ENCODE peak calls at places on chromosomes 6 and 20, in eight cellular contexts. One of them, this sample, is unnamed.

GRCh38 chr6:47308674-47309325 is 905 bp downstream of the TNFRSF21 start:
- DNase-seq in mucosa of gallbladder: peak; percentile 16
- DNase-seq in T-helper 1 cell: no peak
- DNase-seq in AG09309: no peak
- DNase-seq in amniotic stem cell: no peak
- DNase-seq in activated naive CD4-positive, alpha-beta T cell treated with anti-CD3 and anti-CD28 coated beads, Interleukin-2, amount 50 U/mL, for 72 hours: no peak
- DNase-seq in lower leg skin: peak; percentile 85
- DNase-seq in AG10803: peak; percentile 18
- DNase-seq in this sample: peak; percentile 67

GRCh38 chr20:32510601-32511357 is 74.4 kb downstream of the NOL4L start:
- DNase-seq in amniotic stem cell: no peak
- DNase-seq in AG09309: no peak
- DNase-seq in activated naive CD4-positive, alpha-beta T cell treated with anti-CD3 and anti-CD28 coated beads, Interleukin-2, amount 50 U/mL, for 72 hours: peak; percentile 57
- DNase-seq in lower leg skin: no peak
- DNase-seq in T-helper 1 cell: no peak
- DNase-seq in mucosa of gallbladder: no peak
- DNase-seq in AG10803: no peak
- DNase-seq in this sample: no peak

GRCh38 chr20:10553326-10553984 is 118.3 kb downstream of the SLX4IP start:
- DNase-seq in mucosa of gallbladder: peak; percentile 58
- DNase-seq in lower leg skin: peak; percentile 92
- DNase-seq in activated naive CD4-positive, alpha-beta T cell treated with anti-CD3 and anti-CD28 coated beads, Interleukin-2, amount 50 U/mL, for 72 hours: no peak
- DNase-seq in amniotic stem cell: peak; percentile 50
- DNase-seq in T-helper 1 cell: no peak
- DNase-seq in AG10803: peak; percentile 76
- DNase-seq in AG09309: no peak
- DNase-seq in this sample: peak; percentile 55

GRCh38 chr20:35699914-35700624 is 864 bp downstream of the ROMO1 start:
- DNase-seq in lower leg skin: no peak
- DNase-seq in mucosa of gallbladder: no peak
- DNase-seq in activated naive CD4-positive, alpha-beta T cell treated with anti-CD3 and anti-CD28 coated beads, Interleukin-2, amount 50 U/mL, for 72 hours: no peak
- DNase-seq in AG09309: no peak
- DNase-seq in AG10803: no peak
- DNase-seq in amniotic stem cell: no peak
- DNase-seq in T-helper 1 cell: no peak
- DNase-seq in this sample: peak; percentile 13

GRCh38 chr6:40400738-40401137 is 186.4 kb downstream of the LRFN2 start:
- DNase-seq in lower leg skin: no peak
- DNase-seq in AG10803: no peak
- DNase-seq in AG09309: no peak
- DNase-seq in activated naive CD4-positive, alpha-beta T cell treated with anti-CD3 and anti-CD28 coated beads, Interleukin-2, amount 50 U/mL, for 72 hours: no peak
- DNase-seq in amniotic stem cell: no peak
- DNase-seq in mucosa of gallbladder: no peak
- DNase-seq in T-helper 1 cell: no peak
- DNase-seq in this sample: no peak

GRCh38 chr6:163723759-163724158 is 309.2 kb downstream of the QKI start:
- DNase-seq in amniotic stem cell: no peak
- DNase-seq in AG09309: no peak
- DNase-seq in activated naive CD4-positive, alpha-beta T cell treated with anti-CD3 and anti-CD28 coated beads, Interleukin-2, amount 50 U/mL, for 72 hours: no peak
- DNase-seq in mucosa of gallbladder: no peak
- DNase-seq in lower leg skin: peak; percentile 57
- DNase-seq in AG10803: no peak
- DNase-seq in T-helper 1 cell: no peak
- DNase-seq in this sample: peak; percentile 73

GRCh38 chr6:1885576-1886003 is 275.9 kb downstream of the FOXC1 start:
- DNase-seq in AG09309: no peak
- DNase-seq in mucosa of gallbladder: peak; percentile 25
- DNase-seq in AG10803: no peak
- DNase-seq in T-helper 1 cell: no peak
- DNase-seq in amniotic stem cell: no peak
- DNase-seq in lower leg skin: no peak
- DNase-seq in activated naive CD4-positive, alpha-beta T cell treated with anti-CD3 and anti-CD28 coated beads, Interleukin-2, amount 50 U/mL, for 72 hours: no peak
- DNase-seq in this sample: no peak

GRCh38 chr20:5171790-5172164 is 45.0 kb downstream of the CDS2 start:
- DNase-seq in activated naive CD4-positive, alpha-beta T cell treated with anti-CD3 and anti-CD28 coated beads, Interleukin-2, amount 50 U/mL, for 72 hours: no peak
- DNase-seq in AG09309: no peak
- DNase-seq in AG10803: no peak
- DNase-seq in lower leg skin: no peak
- DNase-seq in T-helper 1 cell: no peak
- DNase-seq in mucosa of gallbladder: no peak
- DNase-seq in amniotic stem cell: no peak
- DNase-seq in this sample: no peak

GRCh38 chr6:31272856-31273626 is 1.1 kb upstream of the HLA-C start:
- DNase-seq in lower leg skin: no peak
- DNase-seq in mucosa of gallbladder: no peak
- DNase-seq in AG10803: no peak
- DNase-seq in activated naive CD4-positive, alpha-beta T cell treated with anti-CD3 and anti-CD28 coated beads, Interleukin-2, amount 50 U/mL, for 72 hours: no peak
- DNase-seq in amniotic stem cell: no peak
- DNase-seq in AG09309: no peak
- DNase-seq in T-helper 1 cell: no peak
- DNase-seq in this sample: peak; percentile 42

GRCh38 chr6:107290491-107290890 is 168.9 kb downstream of the PDSS2 start:
- DNase-seq in activated naive CD4-positive, alpha-beta T cell treated with anti-CD3 and anti-CD28 coated beads, Interleukin-2, amount 50 U/mL, for 72 hours: no peak
- DNase-seq in AG09309: no peak
- DNase-seq in T-helper 1 cell: no peak
- DNase-seq in lower leg skin: no peak
- DNase-seq in amniotic stem cell: no peak
- DNase-seq in AG10803: no peak
- DNase-seq in mucosa of gallbladder: no peak
- DNase-seq in this sample: no peak

GRCh38 chr6:5997420-5998093 is 9.2 kb downstream of the NRN1 start:
- DNase-seq in lower leg skin: no peak
- DNase-seq in activated naive CD4-positive, alpha-beta T cell treated with anti-CD3 and anti-CD28 coated beads, Interleukin-2, amount 50 U/mL, for 72 hours: no peak
- DNase-seq in T-helper 1 cell: no peak
- DNase-seq in AG10803: peak; percentile 52
- DNase-seq in mucosa of gallbladder: no peak
- DNase-seq in amniotic stem cell: no peak
- DNase-seq in AG09309: no peak
- DNase-seq in this sample: peak; percentile 20

GRCh38 chr20:59004493-59004762 is 2.6 kb downstream of the CTSZ start:
- DNase-seq in amniotic stem cell: no peak
- DNase-seq in T-helper 1 cell: peak; percentile 57
- DNase-seq in activated naive CD4-positive, alpha-beta T cell treated with anti-CD3 and anti-CD28 coated beads, Interleukin-2, amount 50 U/mL, for 72 hours: no peak
- DNase-seq in mucosa of gallbladder: no peak
- DNase-seq in AG09309: no peak
- DNase-seq in AG10803: no peak
- DNase-seq in lower leg skin: peak; percentile 91
- DNase-seq in this sample: no peak

GRCh38 chr6:13834762-13835161 is 20.4 kb upstream of the MCUR1 start:
- DNase-seq in amniotic stem cell: no peak
- DNase-seq in T-helper 1 cell: no peak
- DNase-seq in mucosa of gallbladder: no peak
- DNase-seq in lower leg skin: no peak
- DNase-seq in AG10803: no peak
- DNase-seq in AG09309: no peak
- DNase-seq in activated naive CD4-positive, alpha-beta T cell treated with anti-CD3 and anti-CD28 coated beads, Interleukin-2, amount 50 U/mL, for 72 hours: no peak
- DNase-seq in this sample: no peak

GRCh38 chr6:37985355-37985754 is 165.8 kb downstream of the ZFAND3 start:
- DNase-seq in AG10803: no peak
- DNase-seq in activated naive CD4-positive, alpha-beta T cell treated with anti-CD3 and anti-CD28 coated beads, Interleukin-2, amount 50 U/mL, for 72 hours: peak; percentile 59
- DNase-seq in lower leg skin: no peak
- DNase-seq in amniotic stem cell: no peak
- DNase-seq in AG09309: no peak
- DNase-seq in T-helper 1 cell: no peak
- DNase-seq in mucosa of gallbladder: no peak
- DNase-seq in this sample: no peak

GRCh38 chr6:35273822-35274559 is 14.5 kb downstream of the ZNF76 start:
- DNase-seq in activated naive CD4-positive, alpha-beta T cell treated with anti-CD3 and anti-CD28 coated beads, Interleukin-2, amount 50 U/mL, for 72 hours: no peak
- DNase-seq in mucosa of gallbladder: no peak
- DNase-seq in T-helper 1 cell: no peak
- DNase-seq in AG09309: no peak
- DNase-seq in amniotic stem cell: no peak
- DNase-seq in AG10803: peak; percentile 25
- DNase-seq in lower leg skin: no peak
- DNase-seq in this sample: no peak

GRCh38 chr6:134539865-134540323 is 222.0 kb upstream of the SGK1 start:
- DNase-seq in mucosa of gallbladder: peak; percentile 26
- DNase-seq in AG10803: no peak
- DNase-seq in AG09309: no peak
- DNase-seq in amniotic stem cell: no peak
- DNase-seq in T-helper 1 cell: peak; percentile 3
- DNase-seq in activated naive CD4-positive, alpha-beta T cell treated with anti-CD3 and anti-CD28 coated beads, Interleukin-2, amount 50 U/mL, for 72 hours: no peak
- DNase-seq in lower leg skin: no peak
- DNase-seq in this sample: no peak

GRCh38 chr6:20367716-20368485 is 33.8 kb upstream of the E2F3 start:
- DNase-seq in amniotic stem cell: no peak
- DNase-seq in T-helper 1 cell: no peak
- DNase-seq in lower leg skin: no peak
- DNase-seq in activated naive CD4-positive, alpha-beta T cell treated with anti-CD3 and anti-CD28 coated beads, Interleukin-2, amount 50 U/mL, for 72 hours: no peak
- DNase-seq in mucosa of gallbladder: no peak
- DNase-seq in AG10803: peak; percentile 3
- DNase-seq in AG09309: no peak
- DNase-seq in this sample: no peak

GRCh38 chr6:71289039-71289801 is 609 bp downstream of the OGFRL1 start:
- DNase-seq in T-helper 1 cell: no peak
- DNase-seq in AG10803: peak; percentile 6
- DNase-seq in mucosa of gallbladder: no peak
- DNase-seq in amniotic stem cell: no peak
- DNase-seq in lower leg skin: peak; percentile 86
- DNase-seq in activated naive CD4-positive, alpha-beta T cell treated with anti-CD3 and anti-CD28 coated beads, Interleukin-2, amount 50 U/mL, for 72 hours: peak; percentile 59
- DNase-seq in AG09309: no peak
- DNase-seq in this sample: peak; percentile 78

GRCh38 chr6:35663001-35663400 is 25.7 kb downstream of the FKBP5 start:
- DNase-seq in activated naive CD4-positive, alpha-beta T cell treated with anti-CD3 and anti-CD28 coated beads, Interleukin-2, amount 50 U/mL, for 72 hours: no peak
- DNase-seq in lower leg skin: no peak
- DNase-seq in amniotic stem cell: no peak
- DNase-seq in AG09309: no peak
- DNase-seq in T-helper 1 cell: no peak
- DNase-seq in mucosa of gallbladder: no peak
- DNase-seq in AG10803: no peak
- DNase-seq in this sample: no peak

This sample was measured in OCI-LY7.